ENCODE peak calls at places on chromosomes 4 and X, in seven cellular contexts. K, S, N, J, T, P and I are unnamed samples.

GRCh38 chrX:86348669-86349068 is 200.4 kb downstream of the DACH2 start:
- DNase-seq in K (no peak), S (no peak), N (no peak), J (no peak), T (no peak), P (no peak), I (no peak)

GRCh38 chrX:88425739-88426138 is 321.3 kb upstream of the CPXCR1 start:
- DNase-seq in K (no peak), S (no peak), N (peak), J (peak), T (peak), P (no peak), I (no peak)

GRCh38 chr4:14879643-14880042 is 122.6 kb upstream of the CPEB2 start:
- DNase-seq in K (no peak), S (no peak), N (no peak), J (no peak), T (no peak), P (no peak), I (no peak)

GRCh38 chrX:125475482-125475881 is 155.8 kb downstream of the TEX13C start:
- DNase-seq in K (no peak), S (no peak), N (no peak), J (no peak), T (no peak), P (no peak), I (no peak)

GRCh38 chrX:45479196-45479834 is 278.6 kb upstream of the DIPK2B start:
- DNase-seq in K (no peak), S (no peak), N (peak), J (peak), T (peak), P (no peak), I (no peak)

GRCh38 chr4:1608821-1609500 is 75.2 kb downstream of the FAM53A start:
- DNase-seq in K (no peak), S (no peak), N (no peak), J (no peak), T (no peak), P (no peak), I (no peak)

GRCh38 chr4:166460769-166461550 is 587.9 kb downstream of the TLL1 start:
- DNase-seq in K (no peak), S (no peak), N (peak), J (peak), T (peak), P (no peak), I (no peak)

GRCh38 chrX:103554687-103555417 is 30.5 kb upstream of the TCEAL4 start:
- DNase-seq in K (peak), S (peak), N (no peak), J (no peak), T (peak), P (peak), I (peak)

GRCh38 chr4:78166582-78166981 is 109.5 kb downstream of the FRAS1 start:
- DNase-seq in K (no peak), S (no peak), N (no peak), J (no peak), T (peak), P (no peak), I (no peak)

GRCh38 chrX:108699368-108699767 is 37.0 kb downstream of the IRS4 start:
- DNase-seq in K (no peak), S (no peak), N (peak), J (peak), T (peak), P (no peak), I (no peak)

GRCh38 chrX:152640039-152640818 is 2.5 kb downstream of the GABRQ start:
- DNase-seq in K (no peak), S (no peak), N (no peak), J (no peak), T (peak), P (no peak), I (no peak)

GRCh38 chr4:118265312-118266144 is 87.3 kb downstream of the PRSS12 start:
- DNase-seq in K (peak), S (peak), N (peak), J (peak), T (no peak), P (no peak), I (peak)

DNA sequence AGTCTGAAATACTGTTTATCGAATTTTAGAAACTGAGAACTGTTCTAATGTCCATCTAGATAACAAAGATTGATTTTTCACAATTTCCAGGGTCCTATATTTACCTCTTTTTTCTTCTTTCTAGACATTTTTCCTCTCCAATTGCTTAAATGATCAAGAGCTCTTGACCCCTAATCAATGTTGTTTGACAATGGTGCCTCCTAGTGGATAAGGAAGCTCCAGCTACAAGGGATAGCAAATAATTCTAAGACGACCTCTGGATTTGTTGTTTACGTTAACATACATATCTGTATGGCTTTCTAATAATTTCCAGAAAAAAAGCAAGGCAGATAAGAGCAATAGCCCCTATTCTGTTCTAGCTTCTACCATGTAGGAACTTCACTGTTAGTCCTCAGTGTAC is 35.8 kb downstream of the GPR82 start:
- DNase-seq in K (no peak), S (no peak), N (peak), J (peak), T (peak), P (no peak), I (peak)
- TF ChIP-seq CTCF in K (no peak), S (peak), N (peak), J (peak), T (peak), P (no peak), I (no peak)

DNA sequence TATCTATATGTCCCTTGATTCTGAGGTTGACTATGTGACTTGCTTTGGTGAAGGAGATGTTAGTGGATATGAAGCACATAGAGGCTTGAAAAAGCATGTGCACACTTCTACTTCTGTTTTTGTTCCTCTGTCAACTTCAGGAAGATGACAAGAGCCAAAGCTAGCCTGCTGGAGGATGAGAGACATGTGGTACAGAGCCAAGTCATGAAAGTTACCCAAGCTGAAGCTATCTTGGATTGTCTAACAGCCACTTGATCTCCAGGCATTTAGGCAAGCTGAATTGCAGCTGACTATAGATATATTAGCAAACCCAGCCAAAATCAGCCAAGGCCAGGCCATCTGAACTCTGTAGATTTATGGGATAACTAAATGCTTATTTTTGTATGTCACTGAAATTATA is 70.8 kb upstream of the DYNLT3 start:
- DNase-seq in K (no peak), S (no peak), N (no peak), J (no peak), T (no peak), P (no peak), I (no peak)
- TF ChIP-seq CTCF in K (no peak), S (no peak), N (no peak), J (no peak), T (no peak), P (no peak), I (no peak)

GRCh38 chr4:76984788-76985211 is 35.2 kb downstream of the SEPTIN11 start:
- DNase-seq in K (no peak), S (peak), N (peak), J (peak), T (peak), P (peak), I (peak)

GRCh38 chr4:76984127-76984526 is 34.6 kb downstream of the SEPTIN11 start:
- DNase-seq in K (no peak), S (no peak), N (peak), J (peak), T (peak), P (no peak), I (no peak)

GRCh38 chr4:76980280-76980679 is 30.7 kb downstream of the SEPTIN11 start:
- DNase-seq in K (no peak), S (no peak), N (no peak), J (no peak), T (no peak), P (no peak), I (no peak)

GRCh38 chr4:76981649-76982048 is 32.1 kb downstream of the SEPTIN11 start:
- DNase-seq in K (no peak), S (no peak), N (peak), J (peak), T (peak), P (no peak), I (no peak)

DNA sequence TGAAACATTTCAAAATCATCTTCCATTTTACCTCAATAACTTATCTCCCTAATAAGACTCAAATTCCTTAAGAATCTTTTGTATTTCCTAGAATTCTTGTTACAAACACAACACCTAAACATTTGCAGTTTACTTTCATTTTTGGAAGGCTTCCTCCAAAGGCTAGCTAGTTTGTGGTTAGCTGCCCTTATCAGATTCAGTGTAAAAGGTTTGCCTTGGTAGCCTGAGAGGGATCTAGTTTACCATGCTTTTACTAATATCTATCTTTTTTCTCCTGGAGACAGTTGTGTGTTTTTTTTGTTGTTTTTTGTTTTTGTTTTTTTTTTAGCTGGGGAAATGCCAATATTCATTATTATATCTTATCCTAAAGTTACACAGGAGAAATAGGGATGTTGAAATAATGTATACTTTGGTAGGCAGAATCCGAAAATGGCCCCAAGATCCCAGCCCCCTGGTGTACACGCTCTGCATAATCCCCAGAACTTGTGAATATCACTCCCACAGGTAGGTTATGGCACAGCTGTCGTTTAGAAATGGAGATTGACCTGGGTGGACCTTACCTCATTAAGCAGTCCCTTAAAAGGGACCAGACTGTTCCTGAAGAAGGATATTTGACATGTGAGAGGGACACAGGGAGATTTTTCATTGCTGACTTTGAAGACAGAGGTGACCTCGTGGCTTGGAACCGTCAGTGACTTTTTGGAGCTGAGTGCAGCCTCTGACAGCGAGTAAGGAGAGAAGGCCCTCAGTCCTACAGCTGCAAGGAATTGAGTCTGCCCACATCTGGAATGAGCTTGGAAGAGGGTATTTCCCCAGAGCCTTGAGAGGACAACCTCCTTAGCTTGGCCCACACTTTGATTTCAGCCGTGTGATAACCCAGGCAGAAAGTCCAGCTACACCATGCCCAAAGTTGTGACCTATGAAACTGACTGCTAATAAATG is 33.4 kb downstream of the SEPTIN11 start:
- DNase-seq in K (no peak), S (no peak), N (peak), J (peak), T (peak), P (no peak), I (no peak)
- TF ChIP-seq CTCF in K (no peak), S (peak), N (peak), J (peak), T (peak), P (no peak), I (no peak)

DNA sequence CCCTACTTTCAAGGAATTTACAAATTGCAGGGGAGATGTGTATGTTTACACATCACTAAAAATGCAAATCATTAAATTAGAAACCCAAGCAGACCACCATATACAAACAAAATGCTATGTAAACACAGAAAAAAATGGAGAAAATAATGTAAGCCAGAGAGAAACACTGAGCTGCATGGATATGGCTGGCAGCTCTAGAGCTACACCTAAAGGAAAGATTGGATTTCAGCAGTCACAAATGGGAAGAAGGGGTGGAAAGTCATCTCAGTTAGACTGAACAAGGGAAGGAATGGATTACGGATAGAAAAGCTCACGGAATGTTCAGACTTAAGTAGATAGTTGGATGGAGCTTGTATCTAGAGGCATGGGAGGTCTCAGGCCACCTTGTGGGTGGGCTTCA is 186.3 kb downstream of the MOSPD2 start:
- DNase-seq in K (no peak), S (no peak), N (no peak), J (no peak), T (no peak), P (no peak), I (no peak)
- TF ChIP-seq CTCF in K (no peak), S (no peak), N (no peak), J (no peak), T (no peak), P (no peak), I (no peak)

DNA sequence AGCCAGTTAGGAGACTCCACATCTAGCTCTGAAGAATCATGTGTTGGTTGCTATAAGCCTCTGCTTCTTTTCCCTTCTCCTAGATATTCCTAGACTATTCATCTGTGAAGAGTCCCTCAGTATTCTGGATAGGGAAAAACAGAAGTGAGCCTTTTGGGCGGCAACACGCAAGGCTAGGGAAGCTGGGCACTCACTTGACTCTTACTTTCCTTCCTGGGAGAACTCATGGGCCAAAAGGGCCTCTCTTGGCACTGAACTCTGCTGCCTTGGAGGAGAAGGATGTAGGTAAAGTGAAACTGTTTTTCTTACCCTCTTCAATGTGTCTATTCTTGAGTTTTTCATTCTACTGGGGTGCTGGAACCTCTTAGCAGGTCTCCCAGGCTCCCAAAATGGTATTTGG is 7.9 kb upstream of the CISD2 start:
- DNase-seq in K (no peak), S (no peak), N (no peak), J (no peak), T (no peak), P (no peak), I (no peak)
- TF ChIP-seq CTCF in K (no peak), S (no peak), N (no peak), J (no peak), T (no peak), P (no peak), I (no peak)

GRCh38 chr4:121675715-121676114 is 21.1 kb downstream of the ANXA5 start:
- DNase-seq in K (no peak), S (no peak), N (peak), J (peak), T (peak), P (no peak), I (no peak)
- TF ChIP-seq CTCF in K (no peak), S (no peak), N (peak), J (peak), T (peak), P (no peak), I (no peak)

DNA sequence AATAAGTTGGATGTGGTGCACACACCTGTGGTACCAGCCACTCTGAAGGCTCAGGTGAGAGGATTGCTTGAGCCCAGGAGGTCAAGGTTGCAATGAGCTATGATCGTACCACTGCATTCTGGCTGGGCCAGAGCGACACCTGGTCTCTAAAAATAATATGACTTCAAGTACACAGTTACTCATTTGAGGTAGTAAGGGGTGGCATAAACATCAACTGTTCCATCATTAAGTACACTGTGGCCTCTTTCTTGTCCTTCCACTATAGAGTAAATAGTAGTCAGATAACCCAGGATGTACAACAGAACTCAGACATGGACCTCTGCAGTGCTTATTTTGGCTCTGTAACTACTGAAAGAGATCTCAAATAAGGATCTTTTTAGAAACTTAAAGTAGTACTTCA is 10.6 kb downstream of the FAM9B start:
- DNase-seq in K (no peak), S (no peak), N (no peak), J (no peak), T (no peak), P (no peak), I (no peak)
- TF ChIP-seq CTCF in K (no peak), S (no peak), N (no peak), J (no peak), T (no peak), P (no peak), I (no peak)

GRCh38 chr4:144845411-144845810 is 199.5 kb downstream of the HHIP start:
- DNase-seq in K (no peak), S (no peak), N (no peak), J (no peak), T (no peak), P (no peak), I (no peak)
- TF ChIP-seq CTCF in K (no peak), S (no peak), N (no peak), J (no peak), T (no peak), P (no peak), I (no peak)

DNA sequence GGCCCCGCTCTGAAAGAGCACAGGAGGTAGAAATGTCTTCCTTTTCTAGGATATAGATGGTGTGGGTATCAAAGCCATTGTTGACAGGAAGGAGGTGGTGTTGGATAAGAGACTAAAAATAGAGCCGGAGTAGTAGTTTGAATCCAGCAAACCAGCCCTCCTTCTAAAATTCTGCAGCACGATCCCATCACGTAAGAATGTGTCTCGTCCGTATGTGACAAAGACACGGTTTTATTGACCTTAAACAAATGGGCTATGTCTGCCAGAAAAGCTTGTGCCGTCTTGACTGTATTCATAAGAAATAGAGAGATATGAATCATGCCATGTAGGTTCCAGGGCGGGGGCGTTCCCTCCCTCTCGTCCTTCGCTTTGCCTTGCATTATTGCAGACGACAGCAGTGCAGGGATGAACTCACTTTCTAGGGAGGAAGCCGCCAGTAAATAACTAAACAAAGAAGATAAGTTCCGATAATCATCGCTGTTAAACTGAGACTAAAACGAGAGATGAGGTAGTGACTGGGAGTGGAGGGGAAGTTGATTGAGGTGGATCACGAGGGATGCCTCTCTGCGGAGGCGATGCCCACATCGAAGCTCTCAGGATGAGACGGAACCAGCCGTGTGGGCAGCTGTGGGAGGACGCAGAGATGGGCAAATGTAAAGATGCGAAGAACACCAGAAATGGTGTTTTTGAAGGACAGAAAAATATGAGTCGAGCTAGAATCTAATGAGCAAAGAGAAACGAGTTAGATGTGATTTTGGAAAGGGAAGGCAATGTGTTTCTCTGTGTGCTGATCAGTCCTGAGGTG is 3.4 kb downstream of the TENM3 start:
- DNase-seq in K (no peak), S (no peak), N (peak), J (peak), T (peak), P (peak), I (no peak)
- TF ChIP-seq CTCF in K (no peak), S (no peak), N (no peak), J (no peak), T (no peak), P (no peak), I (no peak)